ENCODE peak calls at places on chromosome 1, in five cellular contexts. X is suprapubic skin; D is effector memory CD8-positive, alpha-beta T cell; B is uterus; L is AG09309. Z is an unnamed sample.

GRCh38 chr1:53043271-53043670 is 18.7 kb upstream of the PODN start:
- DNase-seq in X (no peak), D (no peak), B (no peak), L (peak), Z (no peak)

GRCh38 chr1:98429851-98430496 is 231.5 kb upstream of the SNX7 start:
- DNase-seq in X (no peak), D (no peak), B (no peak), L (no peak), Z (no peak)

GRCh38 chr1:23521588-23521987 is 9.4 kb downstream of the E2F2 start:
- DNase-seq in X (no peak), D (no peak), B (no peak), L (no peak), Z (no peak)

GRCh38 chr1:47814592-47815436 is 182.4 kb downstream of the TRABD2B start:
- DNase-seq in X (no peak), D (no peak), B (no peak), L (no peak), Z (no peak)

GRCh38 chr1:7292714-7293419 is 478.2 kb upstream of the VAMP3 start:
- DNase-seq in X (no peak), D (no peak), B (no peak), L (no peak), Z (no peak)

GRCh38 chr1:42240964-42241755 is 76.6 kb upstream of the GUCA2A start:
- DNase-seq in X (no peak), D (no peak), B (no peak), L (no peak), Z (no peak)

GRCh38 chr1:187143783-187144182 is 315.0 kb downstream of the PLA2G4A start:
- DNase-seq in X (no peak), D (no peak), B (no peak), L (no peak), Z (no peak)

GRCh38 chr1:36964830-36965229 is 69.5 kb downstream of the GRIK3 start:
- DNase-seq in X (no peak), D (no peak), B (no peak), L (no peak), Z (no peak)

GRCh38 chr1:219710529-219711194 is 97.8 kb upstream of the ZC3H11B start:
- DNase-seq in X (no peak), D (no peak), B (no peak), L (peak), Z (no peak)

GRCh38 chr1:245837741-245838140 is 669.3 kb downstream of the SMYD3 start:
- DNase-seq in X (no peak), D (no peak), B (no peak), L (no peak), Z (no peak)